ENCODE peak calls at places on chromosomes 6 and 20, in four cellular contexts. I is tibial artery, N is ovary, A is fibroblast of lung. H is an unnamed sample. For H3K9me3, the result is how much of the 10 kb centered on the place peaks cover.

GRCh38 chr6:71444222-71444621 is 155.6 kb downstream of the OGFRL1 start:
- DNase-seq in I (no peak), N (no peak), A (no peak), H (no peak)

GRCh38 chr20:46312075-46312944 is 4.0 kb upstream of the CDH22 start:
- DNase-seq in I (no peak), N (no peak), A (no peak), H (peak)

GRCh38 chr6:30154709-30155521 is 6.1 kb downstream of the TRIM10 start:
- DNase-seq in I (no peak), N (no peak), A (peak), H (no peak)

GRCh38 chr20:52103911-52104545 is 87.6 kb downstream of the ZFP64 start:
- DNase-seq in I (no peak), N (no peak), A (peak), H (no peak)

GRCh38 chr20:63698739-63699465 is 2.5 kb downstream of the TNFRSF6B start:
- DNase-seq in I (peak), N (peak), A (peak), H (peak)

GRCh38 chr6:6225885-6226284 is 94.6 kb downstream of the F13A1 start:
- DNase-seq in I (no peak), N (no peak), A (no peak), H (no peak)

GRCh38 chr6:132218063-132218696 is 183.1 kb downstream of the MOXD1 start:
- DNase-seq in I (no peak), N (no peak), A (peak), H (no peak)

GRCh38 chr6:7673063-7673536 is 52.8 kb upstream of the BMP6 start:
- DNase-seq in I (peak), N (peak), A (peak), H (no peak)

GRCh38 chr20:31860431-31861345 is 9.6 kb downstream of the DUSP15 start:
- DNase-seq in I (no peak), N (no peak), A (no peak), H (peak)

GRCh38 chr6:41712651-41713103 is 22.7 kb downstream of the TFEB start:
- DNase-seq in I (peak), N (no peak), A (peak), H (no peak)

GRCh38 chr6:3549314-3549940 is 92.6 kb upstream of the SLC22A23 start:
- DNase-seq in I (no peak), N (no peak), A (no peak), H (no peak)

GRCh38 chr20:48694466-48694865 is 133.3 kb downstream of the PREX1 start:
- DNase-seq in I (no peak), N (no peak), A (no peak), H (no peak)

GRCh38 chr6:1708820-1709612 is 99.3 kb downstream of the FOXC1 start:
- DNase-seq in I (no peak), N (no peak), A (no peak), H (no peak)

GRCh38 chr20:4813076-4813838 is 91.5 kb downstream of the PRND start:
- DNase-seq in I (no peak), N (no peak), A (no peak), H (no peak)

GRCh38 chr6:134295953-134296553 is 21.9 kb downstream of the SGK1 start:
- DNase-seq in I (peak), N (peak), A (peak), H (peak)

GRCh38 chr6:106134087-106134770 is 48.1 kb downstream of the PRDM1 start:
- DNase-seq in I (no peak), N (no peak), A (no peak), H (no peak)

GRCh38 chr6:39695447-39695846 is 29.8 kb downstream of the KIF6 start:
- DNase-seq in I (no peak), N (no peak), A (no peak), H (no peak)

GRCh38 chr6:136640132-136640915 is 90.1 kb upstream of the MAP7 start:
- DNase-seq in I (peak), N (no peak), A (peak), H (no peak)

GRCh38 chr20:62210496-62210855 is 9.6 kb downstream of the HRH3 start:
- DNase-seq in I (no peak), N (no peak), A (no peak), H (no peak)

GRCh38 chr6:166106076-166106686 is 61.5 kb downstream of the TBXT start:
- DNase-seq in I (peak), N (peak), A (peak), H (peak)

GRCh38 chr20:23161244-23161875 is 75.2 kb upstream of the CD93 start:
- DNase-seq in I (no peak), N (no peak), A (peak), H (no peak)

GRCh38 chr6:32148722-32149576 is 2.8 kb downstream of the PRRT1 start:
- DNase-seq in I (peak), N (peak), A (peak), H (no peak)

GRCh38 chr6:154478021-154478651 is 32.3 kb downstream of the CNKSR3 start:
- DNase-seq in I (no peak), N (no peak), A (peak), H (no peak)

GRCh38 chr20:10511166-10511506 is 76.0 kb downstream of the SLX4IP start:
- DNase-seq in I (no peak), N (no peak), A (no peak), H (no peak)

GRCh38 chr20:54129350-54129749 is 44.4 kb downstream of the CYP24A1 start:
- DNase-seq in I (no peak), N (no peak), A (no peak), H (no peak)

GRCh38 chr20:38875170-38875993 is 50.8 kb upstream of the FAM83D start:
- DNase-seq in I (no peak), N (no peak), A (no peak), H (no peak)

GRCh38 chr6:82330171-82330804 is 33.3 kb upstream of the TPBG start:
- DNase-seq in I (no peak), N (no peak), A (no peak), H (no peak)

GRCh38 chr6:112626468-112627082 is 279.4 kb downstream of the RFPL4B start:
- DNase-seq in I (no peak), N (no peak), A (peak), H (no peak)

GRCh38 chr20:63969851-63970713 is at the start of gene ZNF512B:
- DNase-seq in I (no peak), N (peak), A (peak), H (peak)

GRCh38 chr20:47352332-47353223 is 3.9 kb downstream of the ZMYND8 start:
- DNase-seq in I (no peak), N (peak), A (peak), H (no peak)

GRCh38 chr6:33418690-33419291 is 884 bp upstream of the CUTA start:
- DNase-seq in I (no peak), N (peak), A (peak), H (no peak)
- TF ChIP-seq CTCF in I (no peak), N (no peak), A (no peak), H (no peak)

DNA sequence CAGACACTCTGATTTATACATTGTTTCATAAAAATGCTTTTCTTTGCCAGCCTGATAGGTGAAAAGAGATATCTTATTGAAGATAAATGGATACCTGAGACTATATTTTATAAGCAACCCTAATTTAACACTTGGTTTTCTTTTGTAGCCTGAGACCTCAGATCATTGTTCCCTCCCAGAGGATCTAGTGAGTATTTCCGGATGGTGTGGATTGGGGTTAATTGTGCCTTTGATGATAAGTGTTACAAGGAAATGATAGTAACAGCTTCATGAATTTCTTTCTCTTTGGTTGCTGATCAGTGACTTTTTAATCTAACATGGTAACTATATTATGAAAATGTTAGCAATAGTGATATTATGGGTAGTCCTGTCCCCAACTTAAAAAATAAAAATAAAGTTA is 30.4 kb downstream of the KDM1B start:
- DNase-seq in I (no peak), N (no peak), A (no peak), H (no peak)
- H3K4me3 ChIP-seq in I (no peak), N (no peak), A (no peak), H (no peak)

GRCh38 chr20:59742351-59743095 is 138.2 kb downstream of the PHACTR3 start:
- DNase-seq in I (no peak), N (no peak), A (no peak), H (no peak)
- H3K9me3 ChIP-seq in I (under half), N (under half), A (under half), H (under half)

DNA sequence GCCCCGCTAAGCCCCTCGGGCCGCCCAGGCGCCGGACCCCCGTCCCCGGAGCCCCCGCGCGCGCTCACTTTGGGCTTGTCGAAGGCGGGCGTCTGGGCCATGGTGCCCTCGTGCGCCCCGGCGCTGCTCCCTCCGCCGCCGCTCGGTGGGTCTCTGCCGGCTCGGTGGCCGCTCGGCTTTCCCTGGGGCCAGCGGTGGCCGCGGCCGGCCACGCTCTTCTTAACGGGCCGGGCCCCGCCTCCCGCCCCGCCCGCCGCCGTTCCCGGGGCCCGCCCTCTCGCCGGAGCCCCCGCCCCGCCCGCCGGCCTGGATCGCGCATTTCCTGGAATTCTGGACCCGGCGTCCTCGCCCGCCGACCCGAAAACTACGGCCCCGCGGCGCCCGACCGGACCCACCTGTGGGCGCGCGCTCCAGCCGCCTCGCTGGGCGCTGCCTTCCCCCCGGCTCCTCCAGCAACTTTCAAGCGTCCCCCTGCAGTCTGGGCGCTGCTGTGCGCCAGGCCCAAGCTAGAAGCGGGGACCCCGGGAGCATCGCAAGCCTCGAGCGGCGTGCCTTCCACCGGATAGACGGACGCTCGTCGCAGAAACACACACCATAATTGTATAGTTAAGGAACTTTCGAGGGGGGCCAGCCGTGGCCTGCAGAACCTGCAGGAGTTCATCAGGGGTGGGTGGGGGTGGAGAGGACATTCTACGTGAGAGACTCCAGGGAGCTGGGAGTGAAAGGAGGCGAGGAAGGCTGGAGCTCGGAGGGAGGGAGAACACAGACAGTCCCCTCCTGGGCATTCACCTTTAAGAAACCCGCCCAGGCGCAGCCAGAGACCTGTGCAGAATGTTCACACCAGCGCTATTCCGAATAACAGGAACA is at the start of gene ADA:
- DNase-seq in I (peak), N (peak), A (peak), H (peak)
- TF ChIP-seq CTCF in I (no peak), N (no peak), A (peak), H (peak)

DNA sequence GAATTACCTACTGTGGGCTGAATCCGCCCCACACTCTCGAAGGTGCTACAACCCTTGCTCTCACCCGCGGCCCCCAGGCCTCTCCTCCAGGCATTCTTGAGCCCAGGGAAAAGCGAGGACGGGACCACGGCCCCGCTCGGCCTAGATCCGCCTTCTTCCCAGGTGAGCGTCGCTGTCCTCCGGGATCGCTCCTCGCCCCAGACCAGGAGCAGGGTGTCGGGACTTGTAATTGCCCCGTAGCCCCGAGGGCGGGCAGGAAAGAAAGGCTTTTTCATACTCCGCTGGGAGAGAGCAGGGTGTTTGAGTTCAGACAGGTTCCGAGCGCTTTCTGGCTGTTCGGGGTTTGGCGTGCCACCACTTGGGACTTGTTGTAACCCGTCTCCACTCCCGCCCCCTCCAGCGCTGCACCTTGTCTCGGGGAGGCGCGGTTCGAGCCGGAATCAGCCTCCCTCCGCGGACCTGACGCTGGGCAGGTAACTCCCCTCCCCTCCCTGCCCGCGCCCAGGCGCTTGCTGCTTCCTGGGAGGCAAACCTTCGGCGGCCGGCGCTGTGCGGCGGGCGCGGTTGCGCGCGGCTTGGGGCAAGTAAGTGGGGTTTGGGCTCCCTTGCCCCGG is at the start of gene FAM83B:
- DNase-seq in I (no peak), N (no peak), A (peak), H (peak)
- H3K4me3 ChIP-seq in I (peak), N (peak), A (peak), H (peak)

GRCh38 chr20:58504566-58504965 is 10.6 kb downstream of the APCDD1L start:
- DNase-seq in I (no peak), N (no peak), A (no peak), H (no peak)
- H3K9me3 ChIP-seq in I (under half), N (under half), A (under half), H (half or more)

DNA sequence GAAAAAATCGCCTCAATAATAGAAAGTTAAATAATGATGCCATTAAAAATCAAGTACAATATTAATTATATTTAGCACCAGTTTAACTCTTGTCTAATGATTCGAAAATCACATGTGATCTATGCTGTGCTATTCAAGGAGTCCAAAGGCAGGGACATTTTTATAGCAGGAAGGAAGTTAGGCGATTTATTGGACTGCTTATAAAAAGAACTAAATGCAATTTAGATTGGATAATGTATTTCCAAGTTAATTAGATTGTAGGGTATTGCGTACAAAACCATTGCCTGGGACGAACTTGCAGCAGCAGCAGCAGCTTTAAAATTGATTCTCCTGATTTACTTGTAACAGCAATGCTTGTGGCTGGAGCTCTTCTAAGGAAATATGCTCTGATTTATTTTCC is 87.4 kb upstream of the TMEM181 start:
- DNase-seq in I (no peak), N (no peak), A (no peak), H (no peak)
- TF ChIP-seq CTCF in I (no peak), N (no peak), A (no peak), H (no peak)